ENCODE peak calls at places on chromosomes 4 and X, in six cellular contexts. F is adrenal gland, I is stomach, B is A549, P is endothelial cell of umbilical vein, W is breast epithelium. R is an unnamed sample.

GRCh38 chr4:20192754-20193521 is 58.8 kb upstream of the SLIT2 start:
- DNase-seq in P (peak), B (no peak), W (no peak), I (no peak), F (no peak), R (no peak)

GRCh38 chrX:108494416-108495095 is 54.9 kb downstream of the COL4A5 start:
- DNase-seq in I (no peak), F (no peak), P (no peak), B (no peak), W (no peak), R (no peak)

GRCh38 chr4:176607807-176608206 is 184.9 kb downstream of the VEGFC start:
- DNase-seq in I (no peak), F (no peak), P (no peak), W (no peak), B (no peak), R (no peak)

GRCh38 chr4:67604029-67604381 is 45.5 kb downstream of the STAP1 start:
- DNase-seq in P (no peak), W (no peak), F (no peak), I (no peak), B (no peak), R (no peak)

GRCh38 chr4:37471971-37472370 is 214.2 kb downstream of the RELL1 start:
- DNase-seq in F (peak), B (no peak), P (no peak), W (no peak), I (peak), R (no peak)

GRCh38 chrX:2888309-2888708 is 40.8 kb downstream of the ARSD start:
- DNase-seq in W (no peak), P (no peak), F (no peak), B (no peak), I (no peak), R (no peak)

GRCh38 chrX:10254746-10255145 is 98.0 kb downstream of the CLCN4 start:
- DNase-seq in W (no peak), B (peak), P (peak), I (no peak), F (no peak), R (no peak)

GRCh38 chr4:13464543-13464942 is 19.6 kb downstream of the RAB28 start:
- DNase-seq in P (no peak), F (no peak), B (no peak), W (no peak), I (no peak), R (no peak)

GRCh38 chr4:25873632-25874129 is 10.9 kb upstream of the SEL1L3 start:
- DNase-seq in F (no peak), B (no peak), I (no peak), W (no peak), P (no peak), R (no peak)

GRCh38 chr4:67549123-67549522 is 3.8 kb upstream of the CENPC start:
- DNase-seq in W (no peak), B (no peak), F (no peak), I (no peak), P (peak), R (peak)

GRCh38 chr4:3321295-3321889 is 28.6 kb downstream of the RGS12 start:
- DNase-seq in W (peak), I (peak), F (peak), P (no peak), B (no peak), R (no peak)

GRCh38 chrX:9670136-9670905 is 95.3 kb downstream of the GPR143 start:
- DNase-seq in P (peak), F (no peak), W (no peak), I (no peak), B (no peak), R (no peak)

GRCh38 chrX:65607070-65607742 is 60.2 kb upstream of the MSN start:
- DNase-seq in F (no peak), I (no peak), B (no peak), P (no peak), W (no peak), R (no peak)

GRCh38 chr4:119656986-119657635 is 28.5 kb upstream of the PDE5A start:
- DNase-seq in F (no peak), W (no peak), P (peak), I (no peak), B (no peak), R (peak)

GRCh38 chrX:107047622-107048021 is 47.6 kb upstream of the MORC4 start:
- DNase-seq in F (no peak), P (no peak), I (no peak), W (no peak), B (no peak), R (no peak)

GRCh38 chr4:117331817-117332216 is 246.4 kb upstream of the TRAM1L1 start:
- DNase-seq in B (no peak), I (no peak), P (no peak), W (no peak), F (no peak), R (no peak)

GRCh38 chr4:6172927-6173200 is 27.5 kb downstream of the JAKMIP1 start:
- DNase-seq in B (no peak), W (no peak), F (no peak), P (no peak), I (no peak), R (no peak)

GRCh38 chr4:22480928-22481327 is 34.9 kb downstream of the ADGRA3 start:
- DNase-seq in P (no peak), B (no peak), F (no peak), I (no peak), W (no peak), R (no peak)

GRCh38 chr4:17155486-17155885 is 257.0 kb upstream of the LDB2 start:
- DNase-seq in F (no peak), I (no peak), B (no peak), P (no peak), W (no peak), R (no peak)

GRCh38 chr4:15232725-15233597 is 194.9 kb upstream of the C1QTNF7 start:
- DNase-seq in P (peak), F (peak), I (no peak), B (no peak), W (no peak), R (no peak)

GRCh38 chr4:129429566-129430339 is 333.8 kb downstream of the C4orf33 start:
- DNase-seq in F (no peak), P (no peak), I (no peak), W (no peak), B (no peak), R (peak)

GRCh38 chr4:109441858-109442480 is 8.4 kb downstream of the SEC24B start:
- DNase-seq in F (no peak), B (no peak), P (no peak), W (no peak), I (no peak), R (peak)

GRCh38 chr4:588351-588849 is 12.3 kb upstream of the TMEM271 start:
- DNase-seq in P (no peak), W (no peak), I (no peak), B (no peak), F (no peak), R (no peak)

GRCh38 chr4:158777423-158777822 is 8.6 kb downstream of the FNIP2 start:
- DNase-seq in F (no peak), I (peak), P (no peak), B (no peak), W (no peak), R (no peak)
- H3K27ac ChIP-seq in F (no peak), I (peak), P (no peak), B (peak), W (no peak), R (no peak)

DNA sequence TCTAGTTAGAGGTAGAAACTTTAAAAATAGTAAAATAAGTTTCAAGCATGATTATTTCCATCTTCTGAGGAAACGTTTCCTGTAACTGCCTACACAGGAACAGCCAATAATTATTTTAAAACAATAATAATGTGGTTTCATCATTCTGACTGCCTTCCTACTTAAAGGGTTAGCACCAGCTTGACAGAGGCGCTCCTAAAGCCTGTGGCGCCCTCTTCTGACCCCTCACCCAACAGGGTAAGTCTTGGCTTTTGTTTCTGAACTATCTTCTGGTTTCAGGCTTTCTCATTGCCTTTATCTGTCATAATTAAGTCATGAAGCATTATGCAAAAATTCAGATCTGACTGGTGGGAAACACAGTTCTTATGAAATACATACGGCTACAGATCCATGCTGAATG is 96.7 kb downstream of the ITM2A start:
- DNase-seq in P (peak), F (peak), B (no peak), I (peak), W (no peak), R (no peak)
- TF ChIP-seq CTCF in P (peak), F (no peak), B (no peak), I (no peak), W (no peak), R (no peak)

GRCh38 chrX:41490446-41490845 is 43.3 kb downstream of the NYX start:
- DNase-seq in P (no peak), F (no peak), W (no peak), I (no peak), B (no peak), R (no peak)
- H3K27ac ChIP-seq in P (no peak), F (no peak), W (no peak), I (peak), B (no peak), R (no peak)

GRCh38 chr4:105631818-105632400 is 76.6 kb downstream of the INTS12 start:
- DNase-seq in I (no peak), P (no peak), W (no peak), B (no peak), F (no peak), R (no peak)
- TF ChIP-seq CTCF in I (no peak), P (no peak), W (peak), B (no peak), F (peak), R (no peak)